ENCODE peak calls at places on chromosomes 3 and 15, in five cellular contexts. W, Q, P, U and N are unnamed samples.

GRCh38 chr3:60954049-60954448 is 297.2 kb downstream of the FHIT start:
- DNase-seq in U (no peak), P (no peak), W (no peak), Q (no peak), N (no peak)

GRCh38 chr15:89174476-89174875 is 46.9 kb downstream of the RLBP1 start:
- DNase-seq in W (no peak), P (no peak), Q (no peak), U (no peak), N (no peak)

GRCh38 chr15:57305009-57305408 is 71.3 kb upstream of the CGNL1 start:
- DNase-seq in U (no peak), W (no peak), Q (no peak), P (peak; percentile 4), N (no peak)

GRCh38 chr3:186917660-186918312 is 12.5 kb upstream of the ST6GAL1 start:
- DNase-seq in P (no peak), W (no peak), U (no peak), Q (no peak), N (no peak)

GRCh38 chr15:64515196-64515595 is 54.8 kb downstream of the ZNF609 start:
- DNase-seq in U (no peak), Q (no peak), W (no peak), P (no peak), N (no peak)

GRCh38 chr3:172221550-172221949 is 182.2 kb downstream of the FNDC3B start:
- DNase-seq in Q (no peak), P (no peak), W (no peak), U (no peak), N (no peak)

GRCh38 chr3:44318929-44319328 is 19.6 kb upstream of the TCAIM start:
- DNase-seq in U (no peak), W (peak; percentile 35), P (no peak), Q (no peak), N (no peak)

GRCh38 chr3:194112120-194113106 is 23.5 kb upstream of the HES1 start:
- DNase-seq in Q (peak; percentile 81), U (peak; percentile 75), P (no peak), W (no peak), N (no peak)

GRCh38 chr15:37015476-37015875 is 84.9 kb downstream of the MEIS2 start:
- DNase-seq in P (no peak), W (no peak), Q (no peak), U (no peak), N (no peak)

GRCh38 chr3:50205719-50206276 is 727 bp downstream of the SLC38A3 start:
- DNase-seq in W (peak; percentile 27), P (no peak), Q (no peak), U (peak; percentile 57), N (no peak)

GRCh38 chr3:110234831-110235230 is 836.8 kb upstream of the NECTIN3 start:
- DNase-seq in U (no peak), W (no peak), P (no peak), Q (no peak), N (no peak)

GRCh38 chr3:66606126-66606525 is 105.3 kb upstream of the LRIG1 start:
- DNase-seq in P (no peak), Q (no peak), U (no peak), W (no peak), N (no peak)

GRCh38 chr3:105366302-105367062 is at the start of gene ALCAM:
- DNase-seq in U (peak; percentile 96), W (peak; percentile 22), Q (peak; percentile 82), P (peak; percentile 95), N (peak; percentile 93)
- TF ChIP-seq POLR2A in U (peak; percentile 32), W (no peak), Q (peak; percentile 84), P (peak; percentile 65), N (peak; percentile 69)

GRCh38 chr15:33160581-33161165 is 33.8 kb downstream of the FMN1 start:
- DNase-seq in W (no peak), U (no peak), Q (no peak), P (no peak), N (no peak)
- TF ChIP-seq EP300 in W (no peak), U (peak; percentile 62), Q (no peak), P (peak; percentile 14), N (no peak)

GRCh38 chr3:175416600-175416999 is 557.5 kb downstream of the NAALADL2 start:
- DNase-seq in P (no peak), Q (no peak), W (no peak), U (no peak), N (no peak)
- TF ChIP-seq CTCF in P (no peak), Q (no peak), W (no peak), U (no peak), N (no peak)

DNA sequence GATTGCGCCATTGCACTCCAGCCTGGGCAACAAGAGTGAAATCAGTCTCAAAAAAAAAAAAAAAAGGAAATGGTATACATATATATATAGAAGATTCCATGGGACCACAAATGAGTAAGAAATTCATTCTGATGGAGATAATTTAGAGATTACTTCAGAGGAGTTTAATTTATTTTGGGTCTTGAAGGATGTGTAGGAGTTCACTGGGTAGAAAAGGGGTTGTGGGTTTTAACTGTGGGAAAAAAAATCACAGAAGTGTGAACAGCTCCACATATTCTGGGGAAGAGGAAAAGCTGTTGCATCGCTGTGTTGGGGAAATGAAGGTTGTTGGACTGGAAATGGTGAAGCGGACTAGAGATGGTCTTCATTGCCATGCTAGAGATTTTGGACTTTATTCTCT is 4.1 kb upstream of the ICE2 start:
- DNase-seq in Q (no peak), W (no peak), U (no peak), P (no peak), N (no peak)
- TF ChIP-seq POLR2A in Q (no peak), W (no peak), U (no peak), P (no peak), N (no peak)

GRCh38 chr3:52253314-52254260 is 8.0 kb downstream of the PPM1M start:
- DNase-seq in Q (no peak), W (no peak), P (no peak), U (peak; percentile 48), N (no peak)
- TF ChIP-seq EP300 in Q (no peak), W (no peak), P (no peak), U (no peak), N (no peak)

GRCh38 chr15:75758071-75758872 is 45.6 kb upstream of the CSPG4 start:
- DNase-seq in Q (peak; percentile 98), P (peak; percentile 96), W (peak; percentile 96), U (peak; percentile 90), N (peak; percentile 87)
- TF ChIP-seq CTCF in Q (peak; percentile 37), P (peak; percentile 21), W (peak; percentile 41), U (peak; percentile 8), N (peak; percentile 15)

DNA sequence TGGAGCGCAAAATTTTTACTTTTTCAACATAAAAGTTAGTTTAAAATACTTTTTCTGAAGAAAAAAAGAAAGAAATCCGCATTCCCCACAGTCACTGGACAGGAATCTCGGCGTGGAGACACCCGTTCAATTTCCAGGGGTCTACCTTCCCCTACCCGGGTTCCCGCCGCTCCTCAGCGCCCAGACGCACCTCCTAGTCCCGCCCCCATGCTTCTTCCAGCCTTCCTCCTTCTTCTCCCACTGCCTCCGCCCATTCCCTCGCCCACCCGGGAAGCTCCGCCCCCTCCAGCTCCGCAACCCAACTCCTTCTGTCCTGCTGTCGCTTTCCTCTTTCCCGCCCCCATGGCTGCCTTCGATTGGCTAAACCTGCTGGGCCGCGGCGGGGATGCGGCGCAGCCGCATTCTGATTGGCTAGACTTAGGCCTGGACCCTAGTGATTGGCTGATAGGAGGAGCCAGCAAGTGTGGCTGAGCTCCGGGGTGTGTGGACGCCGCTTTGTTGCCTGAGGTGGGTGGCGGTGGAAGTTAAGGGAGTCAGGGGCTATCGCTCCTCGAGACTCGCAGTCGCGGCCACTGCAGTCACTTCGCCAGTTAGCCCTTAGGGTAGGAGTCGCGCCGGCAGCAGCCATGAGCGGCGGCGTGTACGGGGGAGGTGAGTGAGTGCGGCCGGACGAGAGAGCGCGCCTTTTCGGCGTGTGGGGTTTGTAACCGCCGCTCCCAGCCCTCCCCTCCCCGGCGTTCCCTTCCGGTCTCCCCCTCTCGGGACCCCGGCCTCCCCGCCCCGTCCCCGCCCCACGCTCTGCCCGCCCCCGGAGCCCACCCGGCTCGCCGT is at the start of gene ACTL6A:
- DNase-seq in U (peak; percentile 99), P (peak; percentile 100), W (peak; percentile 100), Q (peak; percentile 95), N (peak; percentile 100)
- TF ChIP-seq POLR2A in U (no peak), P (peak; percentile 64), W (peak; percentile 98), Q (peak; percentile 80), N (peak; percentile 48)